ENCODE peak calls at places on chromosomes 3 and 15, in seven cellular contexts. Y, E, X, A, T, F and U are unnamed samples.

GRCh38 chr3:191425322-191425734 is 35.6 kb upstream of the PYDC2 start:
- DNase-seq in Y (no peak), F (no peak), E (peak), A (no peak), T (no peak), X (no peak), U (no peak)

GRCh38 chr15:49860101-49860500 is 239.3 kb downstream of the DTWD1 start:
- DNase-seq in T (no peak), X (no peak), F (no peak), E (peak), Y (no peak), A (no peak), U (no peak)

GRCh38 chr3:99487894-99488293 is 150.5 kb upstream of the COL8A1 start:
- DNase-seq in F (no peak), E (no peak), X (no peak), Y (no peak), A (no peak), T (no peak), U (no peak)

GRCh38 chr15:90871097-90871715 is 2.8 kb downstream of the FURIN start:
- DNase-seq in A (peak), Y (no peak), F (no peak), T (peak), E (no peak), X (no peak), U (no peak)

GRCh38 chr3:104635872-104636580 is 730.7 kb upstream of the ALCAM start:
- DNase-seq in Y (no peak), F (peak), T (no peak), X (peak), E (no peak), A (no peak), U (peak)

GRCh38 chr3:53795176-53795575 is 51.0 kb downstream of the CHDH start:
- DNase-seq in Y (peak), X (no peak), E (no peak), T (no peak), A (peak), F (no peak), U (no peak)

GRCh38 chr3:177569823-177570657 is 372.8 kb upstream of the TBL1XR1 start:
- DNase-seq in T (no peak), E (no peak), A (no peak), X (no peak), F (no peak), Y (peak), U (no peak)

GRCh38 chr3:180980612-180981011 is 8.9 kb downstream of the DNAJC19 start:
- DNase-seq in F (no peak), T (no peak), X (no peak), E (peak), A (no peak), Y (no peak), U (no peak)

GRCh38 chr3:144915202-144915601 is 943.6 kb downstream of the DIPK2A start:
- DNase-seq in A (no peak), X (no peak), F (no peak), E (no peak), T (no peak), Y (no peak), U (no peak)

GRCh38 chr3:12931273-12931905 is 90.0 kb upstream of the RPL32 start:
- DNase-seq in F (no peak), A (no peak), T (no peak), E (no peak), Y (no peak), X (no peak), U (peak)
- TF ChIP-seq CTCF in F (no peak), A (no peak), T (no peak), E (no peak), Y (no peak), X (no peak), U (no peak)

DNA sequence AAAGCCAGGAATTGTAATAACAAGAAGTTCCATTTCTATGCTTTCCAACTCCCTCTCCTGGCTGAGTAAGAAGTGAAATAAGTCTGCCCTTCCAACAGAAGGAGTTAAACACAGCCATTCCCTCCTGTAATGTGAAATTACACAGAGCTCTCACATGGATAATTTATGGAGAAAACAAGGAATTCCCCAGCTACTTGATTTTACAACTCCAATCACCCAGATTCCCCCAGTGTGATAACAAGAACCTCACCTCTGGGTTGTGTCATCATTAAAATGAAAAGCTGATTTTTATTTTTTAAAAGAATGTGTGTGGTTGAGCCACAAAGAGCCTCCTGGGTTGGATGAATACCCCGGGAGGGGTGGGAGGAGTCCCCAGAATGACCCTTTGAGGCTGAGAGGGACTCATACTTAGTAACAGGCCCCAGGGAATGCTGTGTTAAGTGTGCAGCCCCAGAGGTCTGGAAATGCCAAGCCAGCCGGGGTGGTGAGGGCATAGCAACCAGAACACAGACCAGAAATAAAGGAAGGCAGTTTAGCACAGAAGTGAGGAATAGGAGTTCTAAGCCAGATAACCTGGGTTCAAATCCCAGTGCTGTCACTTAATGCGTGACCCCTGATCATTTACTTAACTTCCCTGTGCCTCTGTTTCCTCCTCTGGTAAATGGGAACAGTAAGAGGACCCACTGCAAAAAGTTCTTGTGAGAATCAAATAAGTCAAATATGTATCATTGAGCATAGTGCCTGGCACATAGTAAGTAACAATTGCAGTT is 124.9 kb upstream of the ARHGEF3 start:
- DNase-seq in Y (peak), X (no peak), A (peak), E (peak), T (no peak), F (no peak), U (no peak)
- H3K27ac ChIP-seq in Y (peak), X (no peak), A (no peak), E (no peak), T (no peak), F (peak), U (peak)

GRCh38 chr15:65824031-65824743 is 32.1 kb upstream of the DENND4A start:
- DNase-seq in T (peak), Y (peak), F (peak), X (peak), A (peak), E (peak), U (peak)
- TF ChIP-seq CTCF in T (peak), Y (peak), F (peak), X (peak), A (peak), E (peak), U (peak)

DNA sequence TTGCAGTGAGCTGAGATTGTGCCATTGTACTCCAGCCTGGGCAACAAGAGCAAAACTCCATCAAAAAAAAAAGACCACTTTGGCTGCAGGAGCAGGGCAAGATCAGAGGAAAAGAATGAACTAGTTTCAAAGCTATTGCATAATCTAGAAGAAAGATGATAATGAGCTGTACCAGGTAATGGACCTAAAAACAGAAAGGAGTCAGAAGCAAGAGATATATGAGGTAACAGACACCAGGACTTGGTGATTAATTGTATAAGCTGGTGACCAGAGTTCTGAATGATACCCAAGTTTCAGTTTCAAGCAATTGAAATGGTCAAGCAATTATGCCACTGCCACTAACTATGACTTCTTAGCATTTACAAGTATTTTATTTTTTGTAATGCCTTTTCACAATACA is 2.9 kb downstream of the POLQ start:
- DNase-seq in X (no peak), F (no peak), A (no peak), E (no peak), T (no peak), Y (no peak), U (no peak)
- H3K27ac ChIP-seq in X (no peak), F (no peak), A (no peak), E (no peak), T (no peak), Y (no peak), U (no peak)

GRCh38 chr3:159804726-159805410 is 183.8 kb upstream of the IL12A start:
- DNase-seq in A (peak), F (peak), T (peak), X (peak), Y (peak), E (peak), U (peak)

GRCh38 chr3:159807137-159808028 is 181.3 kb upstream of the IL12A start:
- DNase-seq in F (no peak), E (no peak), X (no peak), Y (no peak), A (no peak), T (no peak), U (no peak)

GRCh38 chr3:159803444-159803843 is 185.2 kb upstream of the IL12A start:
- DNase-seq in A (no peak), T (no peak), X (no peak), E (no peak), F (no peak), Y (no peak), U (no peak)

GRCh38 chr3:159806412-159806811 is 182.2 kb upstream of the IL12A start:
- DNase-seq in T (no peak), Y (no peak), F (no peak), E (peak), A (no peak), X (no peak), U (no peak)

DNA sequence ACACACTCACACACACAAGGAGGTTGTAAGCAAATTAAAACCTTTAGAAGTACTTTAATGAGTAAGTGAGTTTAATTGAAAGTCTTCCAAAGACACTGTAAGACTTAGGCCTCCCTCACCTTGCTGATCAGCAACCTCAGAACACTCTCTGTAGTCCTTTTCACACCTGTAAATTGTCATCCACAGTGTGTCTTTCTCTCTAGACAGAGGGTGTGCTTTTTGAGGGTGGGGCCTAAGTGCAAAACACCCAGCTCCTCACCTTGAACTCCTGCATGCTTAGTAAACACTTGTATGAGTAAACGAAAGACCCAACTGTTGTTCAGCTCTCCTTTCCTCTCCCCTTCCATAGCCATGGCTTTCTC is 183.2 kb upstream of the IL12A start:
- DNase-seq in F (no peak), Y (no peak), X (no peak), E (no peak), A (no peak), T (no peak), U (no peak)
- TF ChIP-seq CTCF in F (no peak), Y (no peak), X (no peak), E (no peak), A (peak), T (no peak), U (no peak)

GRCh38 chr3:141419946-141420345 is 51.6 kb downstream of the ZBTB38 start:
- DNase-seq in Y (no peak), F (no peak), A (no peak), T (no peak), E (no peak), X (no peak), U (no peak)

GRCh38 chr3:141421186-141421585 is 52.9 kb downstream of the ZBTB38 start:
- DNase-seq in A (no peak), X (no peak), E (no peak), F (no peak), T (no peak), Y (no peak), U (no peak)

GRCh38 chr3:141415959-141416358 is 47.7 kb downstream of the ZBTB38 start:
- DNase-seq in T (no peak), F (no peak), X (no peak), A (no peak), Y (no peak), E (no peak), U (no peak)

GRCh38 chr3:141421639-141422319 is 53.5 kb downstream of the ZBTB38 start:
- DNase-seq in Y (peak), F (no peak), A (no peak), E (peak), X (no peak), T (no peak), U (no peak)

GRCh38 chr3:141418751-141419150 is 50.4 kb downstream of the ZBTB38 start:
- DNase-seq in T (no peak), E (no peak), A (no peak), F (no peak), X (no peak), Y (no peak), U (no peak)
- H3K27ac ChIP-seq in T (no peak), E (no peak), A (no peak), F (peak), X (no peak), Y (no peak), U (no peak)

DNA sequence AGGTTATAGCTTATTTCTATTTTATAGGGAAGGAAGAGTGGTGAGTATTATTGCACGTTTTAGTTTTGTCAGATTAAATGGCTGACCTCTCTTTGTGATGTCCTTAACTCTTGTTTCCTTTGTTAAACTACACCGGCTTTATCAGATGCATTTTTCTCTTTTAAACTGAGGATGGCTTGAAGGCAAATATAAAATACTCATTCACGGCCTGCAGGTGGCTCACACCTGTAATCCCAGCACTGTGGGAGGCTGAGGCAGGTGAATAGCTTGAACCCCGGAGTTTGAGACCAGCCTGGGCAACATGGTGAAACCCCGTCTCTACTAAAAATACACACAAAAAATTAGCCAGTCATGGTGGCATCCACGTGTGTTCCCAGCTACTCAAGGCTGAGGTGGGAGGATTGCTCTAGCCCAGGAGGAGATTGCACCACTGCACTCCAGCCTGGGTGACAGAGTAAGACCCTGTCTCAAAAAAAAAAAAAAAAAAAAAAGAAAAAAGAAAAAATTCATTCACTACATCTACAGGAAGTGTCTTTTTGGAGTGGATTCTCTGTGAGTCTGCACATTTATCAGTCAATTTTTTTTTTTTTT is 34.8 kb upstream of the SACM1L start:
- DNase-seq in F (no peak), T (no peak), Y (no peak), A (no peak), X (no peak), E (no peak), U (peak)
- TF ChIP-seq CTCF in F (no peak), T (no peak), Y (no peak), A (no peak), X (no peak), E (no peak), U (no peak)

GRCh38 chr3:160128086-160128485 is 97.1 kb upstream of the C3orf80 start:
- DNase-seq in A (no peak), F (no peak), X (no peak), E (no peak), T (no peak), Y (no peak), U (no peak)
- H3K27ac ChIP-seq in A (no peak), F (no peak), X (no peak), E (no peak), T (no peak), Y (no peak), U (no peak)

DNA sequence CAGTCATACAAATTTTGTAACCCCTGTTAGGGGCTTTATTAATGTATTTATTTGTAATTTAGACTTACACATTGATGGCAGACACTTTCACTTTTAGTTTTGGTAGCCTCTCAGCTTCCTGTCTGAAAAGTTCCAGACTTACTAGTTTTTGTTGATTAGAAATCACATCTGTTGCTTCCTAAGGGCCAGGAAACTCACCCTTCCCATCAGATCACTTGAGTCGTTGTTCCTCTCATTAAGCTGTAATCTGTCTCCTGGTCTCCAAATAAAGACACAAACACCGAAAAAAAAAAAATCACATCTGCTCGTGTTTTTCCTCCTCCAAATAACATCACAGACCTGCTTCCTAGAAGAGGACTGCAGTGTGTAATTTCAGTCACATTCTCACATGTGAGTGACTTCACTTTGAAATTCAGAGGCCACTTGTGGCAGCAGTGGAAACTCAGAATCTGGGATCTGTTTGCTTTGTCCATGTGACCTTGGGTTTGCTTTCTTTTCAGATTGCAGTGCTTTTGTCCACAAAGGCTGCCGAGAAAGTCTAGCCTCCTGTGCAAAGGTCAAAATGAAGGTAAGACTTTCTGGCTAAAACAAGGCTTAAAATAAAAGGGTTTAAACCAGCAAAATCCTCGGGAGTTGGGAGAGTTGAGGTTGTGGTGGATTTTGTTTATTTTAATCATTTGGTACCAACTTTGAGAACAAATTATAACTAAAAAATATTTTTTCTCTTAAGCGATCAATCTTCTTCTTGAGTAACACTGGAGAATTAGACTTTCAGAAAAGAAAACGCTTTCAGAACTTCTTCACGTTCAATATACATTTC is 87.0 kb downstream of the KLHL25 start:
- DNase-seq in T (peak), X (peak), E (peak), A (no peak), F (peak), Y (no peak), U (no peak)
- TF ChIP-seq CTCF in T (no peak), X (no peak), E (no peak), A (no peak), F (no peak), Y (no peak), U (no peak)

GRCh38 chr3:52124766-52125165 is 29.5 kb downstream of the POC1A start:
- DNase-seq in A (no peak), X (no peak), T (no peak), E (no peak), Y (no peak), F (no peak), U (no peak)

GRCh38 chr3:52121813-52122212 is 32.4 kb downstream of the POC1A start:
- DNase-seq in F (no peak), E (no peak), X (no peak), T (no peak), Y (no peak), A (no peak), U (no peak)

GRCh38 chr3:52122491-52122890 is 31.7 kb downstream of the POC1A start:
- DNase-seq in A (no peak), F (no peak), X (no peak), T (no peak), Y (no peak), E (no peak), U (no peak)

GRCh38 chr3:52124126-52124525 is 30.1 kb downstream of the POC1A start:
- DNase-seq in T (no peak), E (no peak), Y (no peak), F (no peak), A (no peak), X (no peak), U (no peak)

GRCh38 chr3:52123106-52123708 is 31.0 kb downstream of the POC1A start:
- DNase-seq in Y (peak), T (peak), F (peak), E (peak), A (peak), X (peak), U (peak)
- H3K27ac ChIP-seq in Y (no peak), T (no peak), F (peak), E (no peak), A (peak), X (no peak), U (no peak)